ENCODE peak calls at places on chromosomes 13 and 19, in four cellular contexts. C, K, E and D are unnamed samples.

GRCh38 chr13:39044536-39044935 is 6.3 kb downstream of the NHLRC3 start:
- DNase-seq in C (no peak), E (no peak), K (no peak), D (no peak)

GRCh38 chr19:52603558-52604207 is 33.6 kb downstream of the ZNF701 start:
- DNase-seq in C (no peak), K (no peak), E (no peak), D (no peak)

GRCh38 chr19:48752511-48753365 is at the start of gene FUT1:
- DNase-seq in E (peak), K (no peak), C (no peak), D (peak)

GRCh38 chr13:40438022-40438692 is 228.3 kb downstream of the FOXO1 start:
- DNase-seq in K (no peak), C (no peak), E (no peak), D (no peak)

GRCh38 chr13:36788276-36788675 is 30.7 kb upstream of the RFXAP start:
- DNase-seq in C (peak), E (no peak), K (no peak), D (no peak)

GRCh38 chr13:102726430-102726829 is 31.6 kb upstream of the METTL21C start:
- DNase-seq in K (no peak), C (peak), E (peak), D (no peak)

GRCh38 chr13:50732712-50733111 is 110.8 kb downstream of the DLEU7 start:
- DNase-seq in K (no peak), E (no peak), C (peak), D (no peak)

GRCh38 chr13:66036024-66036614 is 1194.0 kb downstream of the PCDH9 start:
- DNase-seq in K (peak), E (peak), C (peak), D (peak)

GRCh38 chr13:29922896-29923295 is 72.5 kb upstream of the UBL3 start:
- DNase-seq in K (no peak), E (no peak), C (peak), D (no peak)

GRCh38 chr13:33303885-33304284 is 18.3 kb upstream of the STARD13 start:
- DNase-seq in K (no peak), C (peak), E (no peak), D (no peak)

GRCh38 chr13:36685912-36686311 is 12.1 kb downstream of the SERTM1 start:
- DNase-seq in C (peak), K (no peak), E (no peak), D (no peak)

GRCh38 chr19:36686365-36687213 is 823 bp upstream of the ZNF567 start:
- DNase-seq in E (no peak), K (no peak), C (peak), D (peak)

GRCh38 chr19:39335168-39335567 is 675 bp downstream of the GMFG start:
- DNase-seq in C (no peak), K (no peak), E (no peak), D (no peak)

GRCh38 chr13:107883561-107884175 is 331.7 kb downstream of the LIG4 start:
- DNase-seq in K (no peak), C (peak), E (no peak), D (no peak)

GRCh38 chr13:99871249-99871898 is 100.2 kb downstream of the ZIC5 start:
- DNase-seq in C (no peak), K (no peak), E (peak), D (peak)

GRCh38 chr13:40483601-40484000 is 182.8 kb downstream of the FOXO1 start:
- DNase-seq in K (no peak), E (peak), C (no peak), D (no peak)

GRCh38 chr19:42283248-42284065 is 14.4 kb downstream of the CIC start:
- DNase-seq in E (peak), K (peak), C (peak), D (peak)

GRCh38 chr13:28385362-28385761 is 109.6 kb downstream of the FLT1 start:
- DNase-seq in E (no peak), K (no peak), C (no peak), D (no peak)

GRCh38 chr19:18589380-18590272 is 1.0 kb downstream of the REX1BD start:
- DNase-seq in E (peak), C (peak), K (peak), D (peak)

GRCh38 chr19:18479964-18480723 is 41.7 kb downstream of the ELL start:
- DNase-seq in E (peak), C (peak), K (no peak), D (peak)

GRCh38 chr13:75196112-75196855 is 285.7 kb downstream of the TBC1D4 start:
- DNase-seq in K (no peak), C (no peak), E (no peak), D (no peak)

GRCh38 chr19:19956431-19957075 is 55.8 kb downstream of the ZNF93 start:
- DNase-seq in C (no peak), E (no peak), K (peak), D (no peak)

GRCh38 chr19:11096210-11096841 is 7.1 kb downstream of the LDLR start:
- DNase-seq in K (no peak), C (peak), E (no peak), D (no peak)

GRCh38 chr19:10421240-10421948 is 1.1 kb downstream of the PDE4A start:
- DNase-seq in K (no peak), E (no peak), C (no peak), D (no peak)

GRCh38 chr13:72180253-72180952 is 313.4 kb upstream of the DACH1 start:
- DNase-seq in E (no peak), K (no peak), C (peak), D (no peak)

GRCh38 chr19:4877753-4878490 is 10.5 kb upstream of the PLIN3 start:
- DNase-seq in E (peak), C (no peak), K (no peak), D (peak)

GRCh38 chr13:27924529-27925141 is 4.8 kb downstream of the PDX1 start:
- DNase-seq in E (no peak), C (no peak), K (peak), D (no peak)

GRCh38 chr19:6802336-6803035 is 30.0 kb downstream of the VAV1 start:
- DNase-seq in K (no peak), E (no peak), C (no peak), D (no peak)

GRCh38 chr13:27403252-27403678 is 21.2 kb upstream of the GTF3A start:
- DNase-seq in K (no peak), E (no peak), C (peak), D (no peak)

GRCh38 chr19:708154-709141 is at the start of gene PALM:
- DNase-seq in E (no peak), K (peak), C (no peak), D (peak)

GRCh38 chr13:27599845-27600553 is 20.3 kb downstream of the LNX2 start:
- DNase-seq in E (no peak), K (no peak), C (peak), D (no peak)

GRCh38 chr13:63024458-63024857 is 1608.8 kb upstream of the PCDH20 start:
- DNase-seq in E (no peak), K (no peak), C (no peak), D (no peak)